ENCODE peak calls at places on chromosome 10, in ten cellular contexts. One of them, this sample, is unnamed.

GRCh38 chr10:78973901-78974408 is 94.8 kb upstream of the ZMIZ1 start:
- DNase-seq in mesothelial cell of epicardium: peak; percentile 45
- DNase-seq in thoracic aorta: no peak
- DNase-seq in omental fat pad: peak; percentile 43
- DNase-seq in lower lobe of right lung: peak; percentile 82
- DNase-seq in GM06990: peak; percentile 21
- DNase-seq in choroid plexus epithelial cell: peak; percentile 67
- DNase-seq in GM23338: peak; percentile 90
- DNase-seq in RWPE1: peak; percentile 88
- DNase-seq in HCT116: peak; percentile 42
- DNase-seq in this sample: peak; percentile 71

GRCh38 chr10:71475243-71475871 is 78.6 kb downstream of the CDH23 start:
- DNase-seq in mesothelial cell of epicardium: no peak
- DNase-seq in thoracic aorta: no peak
- DNase-seq in omental fat pad: no peak
- DNase-seq in lower lobe of right lung: no peak
- DNase-seq in GM06990: no peak
- DNase-seq in choroid plexus epithelial cell: no peak
- DNase-seq in GM23338: peak; percentile 55
- DNase-seq in RWPE1: no peak
- DNase-seq in HCT116: no peak
- DNase-seq in this sample: no peak

GRCh38 chr10:121240011-121240410 is 358.2 kb downstream of the FGFR2 start:
- DNase-seq in mesothelial cell of epicardium: no peak
- DNase-seq in thoracic aorta: no peak
- DNase-seq in omental fat pad: no peak
- DNase-seq in lower lobe of right lung: peak; percentile 55
- DNase-seq in GM06990: no peak
- DNase-seq in choroid plexus epithelial cell: no peak
- DNase-seq in GM23338: no peak
- DNase-seq in RWPE1: peak; percentile 29
- DNase-seq in HCT116: no peak
- DNase-seq in this sample: no peak

GRCh38 chr10:75487087-75487784 is 55.8 kb downstream of the LRMDA start:
- DNase-seq in mesothelial cell of epicardium: no peak
- DNase-seq in thoracic aorta: no peak
- DNase-seq in omental fat pad: no peak
- DNase-seq in lower lobe of right lung: no peak
- DNase-seq in GM06990: no peak
- DNase-seq in choroid plexus epithelial cell: no peak
- DNase-seq in GM23338: no peak
- DNase-seq in RWPE1: no peak
- DNase-seq in HCT116: no peak
- DNase-seq in this sample: no peak

GRCh38 chr10:48533540-48533939 is 71.3 kb downstream of the ARHGAP22 start:
- DNase-seq in mesothelial cell of epicardium: no peak
- DNase-seq in thoracic aorta: no peak
- DNase-seq in omental fat pad: no peak
- DNase-seq in lower lobe of right lung: no peak
- DNase-seq in GM06990: no peak
- DNase-seq in choroid plexus epithelial cell: no peak
- DNase-seq in GM23338: no peak
- DNase-seq in RWPE1: no peak
- DNase-seq in HCT116: no peak
- DNase-seq in this sample: no peak

GRCh38 chr10:11450427-11450826 is 161.0 kb downstream of the USP6NL start:
- DNase-seq in mesothelial cell of epicardium: no peak
- DNase-seq in thoracic aorta: no peak
- DNase-seq in omental fat pad: no peak
- DNase-seq in lower lobe of right lung: no peak
- DNase-seq in GM06990: no peak
- DNase-seq in choroid plexus epithelial cell: no peak
- DNase-seq in GM23338: no peak
- DNase-seq in RWPE1: no peak
- DNase-seq in HCT116: no peak
- DNase-seq in this sample: no peak

GRCh38 chr10:126969310-126969709 is 64.1 kb downstream of the DOCK1 start:
- DNase-seq in mesothelial cell of epicardium: no peak
- DNase-seq in thoracic aorta: no peak
- DNase-seq in omental fat pad: no peak
- DNase-seq in lower lobe of right lung: no peak
- DNase-seq in GM06990: no peak
- DNase-seq in choroid plexus epithelial cell: peak; percentile 30
- DNase-seq in GM23338: peak; percentile 62
- DNase-seq in RWPE1: peak; percentile 52
- DNase-seq in HCT116: peak; percentile 8
- DNase-seq in this sample: no peak

GRCh38 chr10:48470893-48471805 is 133.7 kb downstream of the ARHGAP22 start:
- DNase-seq in mesothelial cell of epicardium: no peak
- DNase-seq in thoracic aorta: no peak
- DNase-seq in omental fat pad: no peak
- DNase-seq in lower lobe of right lung: no peak
- DNase-seq in GM06990: no peak
- DNase-seq in choroid plexus epithelial cell: peak; percentile 13
- DNase-seq in GM23338: no peak
- DNase-seq in RWPE1: peak; percentile 96
- DNase-seq in HCT116: no peak
- DNase-seq in this sample: peak; percentile 8

GRCh38 chr10:97006364-97006763 is 174.3 kb downstream of the LCOR start:
- DNase-seq in mesothelial cell of epicardium: no peak
- DNase-seq in thoracic aorta: no peak
- DNase-seq in omental fat pad: no peak
- DNase-seq in lower lobe of right lung: no peak
- DNase-seq in GM06990: no peak
- DNase-seq in choroid plexus epithelial cell: no peak
- DNase-seq in GM23338: no peak
- DNase-seq in RWPE1: no peak
- DNase-seq in HCT116: no peak
- DNase-seq in this sample: no peak

GRCh38 chr10:133278577-133279265 is 2.1 kb upstream of the ADAM8 start:
- DNase-seq in mesothelial cell of epicardium: no peak
- DNase-seq in thoracic aorta: no peak
- DNase-seq in omental fat pad: no peak
- DNase-seq in lower lobe of right lung: peak; percentile 83
- DNase-seq in GM06990: peak; percentile 76
- DNase-seq in choroid plexus epithelial cell: peak; percentile 69
- DNase-seq in GM23338: no peak
- DNase-seq in RWPE1: peak; percentile 90
- DNase-seq in HCT116: no peak
- DNase-seq in this sample: no peak

GRCh38 chr10:13092446-13093102 is 7.4 kb upstream of the OPTN start:
- DNase-seq in mesothelial cell of epicardium: no peak
- DNase-seq in thoracic aorta: no peak
- DNase-seq in omental fat pad: no peak
- DNase-seq in lower lobe of right lung: no peak
- DNase-seq in GM06990: no peak
- DNase-seq in choroid plexus epithelial cell: peak; percentile 64
- DNase-seq in GM23338: no peak
- DNase-seq in RWPE1: no peak
- DNase-seq in HCT116: no peak
- DNase-seq in this sample: no peak

DNA sequence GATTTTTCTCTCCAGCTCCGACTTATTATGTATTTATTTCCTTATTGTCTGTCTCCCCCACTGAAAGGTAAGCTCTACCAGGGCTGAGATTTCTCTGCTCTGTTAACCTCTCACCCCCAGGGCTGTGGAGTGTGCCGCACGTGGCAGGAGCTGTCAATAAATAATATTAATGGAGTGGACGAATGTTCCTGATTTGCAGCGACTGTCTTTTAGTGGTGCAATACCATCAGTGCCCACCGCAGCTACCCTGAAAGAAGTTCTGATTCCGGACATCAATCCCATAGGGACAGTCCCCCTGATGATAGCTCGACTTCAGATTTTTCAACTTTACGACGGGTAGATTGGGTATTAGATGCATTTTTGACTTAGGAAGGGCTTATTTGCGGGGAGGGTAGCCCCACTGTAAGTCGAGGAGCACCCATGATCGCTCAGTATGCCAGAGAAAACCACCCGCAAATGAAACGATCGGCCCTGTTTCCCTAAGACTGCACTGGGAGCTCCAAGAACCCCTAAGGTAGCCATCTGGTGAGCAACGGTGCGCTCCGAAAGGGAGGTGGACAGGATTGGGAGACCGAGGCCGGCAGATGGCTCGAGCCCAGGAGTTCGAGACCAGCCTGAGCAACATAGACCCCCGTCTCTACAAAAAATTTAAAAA is 986 bp upstream of the PPP2R2D start:
- DNase-seq in mesothelial cell of epicardium: no peak
- DNase-seq in thoracic aorta: no peak
- DNase-seq in omental fat pad: no peak
- DNase-seq in lower lobe of right lung: no peak
- DNase-seq in GM06990: no peak
- DNase-seq in choroid plexus epithelial cell: no peak
- DNase-seq in GM23338: peak; percentile 43
- DNase-seq in RWPE1: no peak
- DNase-seq in HCT116: no peak
- DNase-seq in this sample: no peak
- TF ChIP-seq CTCF in mesothelial cell of epicardium: peak; percentile 32
- TF ChIP-seq CTCF in thoracic aorta: peak; percentile 5
- TF ChIP-seq CTCF in omental fat pad: no peak
- TF ChIP-seq CTCF in lower lobe of right lung: no peak
- TF ChIP-seq CTCF in GM06990: no peak
- TF ChIP-seq CTCF in choroid plexus epithelial cell: no peak
- TF ChIP-seq CTCF in GM23338: peak; percentile 56
- TF ChIP-seq CTCF in RWPE1: no peak
- TF ChIP-seq CTCF in HCT116: peak; percentile 26
- TF ChIP-seq CTCF in this sample: peak; percentile 31

GRCh38 chr10:42865716-42866114 is 83.1 kb downstream of the BMS1 start:
- DNase-seq in mesothelial cell of epicardium: no peak
- DNase-seq in thoracic aorta: no peak
- DNase-seq in omental fat pad: no peak
- DNase-seq in lower lobe of right lung: no peak
- DNase-seq in GM06990: no peak
- DNase-seq in choroid plexus epithelial cell: no peak
- DNase-seq in GM23338: peak; percentile 8
- DNase-seq in RWPE1: no peak
- DNase-seq in HCT116: no peak
- DNase-seq in this sample: no peak

GRCh38 chr10:42866115-42866995 is 83.8 kb downstream of the BMS1 start:
- DNase-seq in mesothelial cell of epicardium: peak; percentile 68
- DNase-seq in thoracic aorta: no peak
- DNase-seq in omental fat pad: no peak
- DNase-seq in lower lobe of right lung: peak; percentile 85
- DNase-seq in GM06990: peak; percentile 35
- DNase-seq in choroid plexus epithelial cell: peak; percentile 73
- DNase-seq in GM23338: peak; percentile 85
- DNase-seq in RWPE1: peak; percentile 71
- DNase-seq in HCT116: peak; percentile 47
- DNase-seq in this sample: peak; percentile 81

GRCh38 chr10:42868530-42868929 is 85.9 kb downstream of the BMS1 start:
- DNase-seq in mesothelial cell of epicardium: no peak
- DNase-seq in thoracic aorta: no peak
- DNase-seq in omental fat pad: no peak
- DNase-seq in lower lobe of right lung: no peak
- DNase-seq in GM06990: no peak
- DNase-seq in choroid plexus epithelial cell: no peak
- DNase-seq in GM23338: no peak
- DNase-seq in RWPE1: no peak
- DNase-seq in HCT116: no peak
- DNase-seq in this sample: no peak

GRCh38 chr10:42867571-42867970 is 85.0 kb downstream of the BMS1 start:
- DNase-seq in mesothelial cell of epicardium: no peak
- DNase-seq in thoracic aorta: no peak
- DNase-seq in omental fat pad: no peak
- DNase-seq in lower lobe of right lung: no peak
- DNase-seq in GM06990: no peak
- DNase-seq in choroid plexus epithelial cell: no peak
- DNase-seq in GM23338: no peak
- DNase-seq in RWPE1: no peak
- DNase-seq in HCT116: no peak
- DNase-seq in this sample: no peak

DNA sequence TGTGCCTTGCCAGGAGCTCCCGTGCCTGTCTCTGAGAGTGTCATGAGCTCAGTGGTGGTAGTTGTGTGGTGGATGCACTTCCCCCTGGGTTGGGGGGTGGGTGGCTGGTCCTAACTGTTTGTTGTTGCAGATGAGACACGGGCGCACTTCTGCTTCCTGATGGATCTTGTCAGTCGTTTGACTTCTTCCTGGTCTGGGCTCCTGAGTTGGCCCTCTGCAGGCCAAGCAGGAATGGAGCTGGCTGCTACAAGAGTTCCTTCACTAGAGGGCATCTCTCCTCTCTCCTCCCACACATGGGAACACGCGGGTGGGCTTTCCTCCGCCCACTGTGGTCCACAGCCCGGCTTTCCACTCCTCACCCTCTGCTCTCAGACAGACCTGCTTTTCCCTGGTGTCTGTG is 82.0 kb downstream of the BMS1 start:
- DNase-seq in mesothelial cell of epicardium: no peak
- DNase-seq in thoracic aorta: no peak
- DNase-seq in omental fat pad: no peak
- DNase-seq in lower lobe of right lung: no peak
- DNase-seq in GM06990: no peak
- DNase-seq in choroid plexus epithelial cell: peak; percentile 39
- DNase-seq in GM23338: peak; percentile 36
- DNase-seq in RWPE1: no peak
- DNase-seq in HCT116: peak; percentile 22
- DNase-seq in this sample: no peak
- TF ChIP-seq CTCF in mesothelial cell of epicardium: no peak
- TF ChIP-seq CTCF in thoracic aorta: no peak
- TF ChIP-seq CTCF in omental fat pad: no peak
- TF ChIP-seq CTCF in lower lobe of right lung: no peak
- TF ChIP-seq CTCF in GM06990: peak; percentile 29
- TF ChIP-seq CTCF in choroid plexus epithelial cell: peak; percentile 58
- TF ChIP-seq CTCF in GM23338: peak; percentile 39
- TF ChIP-seq CTCF in RWPE1: no peak
- TF ChIP-seq CTCF in HCT116: peak; percentile 60
- TF ChIP-seq CTCF in this sample: peak; percentile 32

GRCh38 chr10:29306688-29307087 is 17.8 kb downstream of the LYZL1 start:
- DNase-seq in mesothelial cell of epicardium: no peak
- DNase-seq in thoracic aorta: no peak
- DNase-seq in omental fat pad: no peak
- DNase-seq in lower lobe of right lung: peak; percentile 49
- DNase-seq in GM06990: no peak
- DNase-seq in choroid plexus epithelial cell: no peak
- DNase-seq in GM23338: no peak
- DNase-seq in RWPE1: no peak
- DNase-seq in HCT116: no peak
- DNase-seq in this sample: no peak
- TF ChIP-seq CTCF in mesothelial cell of epicardium: no peak
- TF ChIP-seq CTCF in thoracic aorta: no peak
- TF ChIP-seq CTCF in omental fat pad: no peak
- TF ChIP-seq CTCF in lower lobe of right lung: no peak
- TF ChIP-seq CTCF in GM06990: no peak
- TF ChIP-seq CTCF in choroid plexus epithelial cell: no peak
- TF ChIP-seq CTCF in GM23338: no peak
- TF ChIP-seq CTCF in RWPE1: no peak
- TF ChIP-seq CTCF in HCT116: no peak
- TF ChIP-seq CTCF in this sample: no peak

DNA sequence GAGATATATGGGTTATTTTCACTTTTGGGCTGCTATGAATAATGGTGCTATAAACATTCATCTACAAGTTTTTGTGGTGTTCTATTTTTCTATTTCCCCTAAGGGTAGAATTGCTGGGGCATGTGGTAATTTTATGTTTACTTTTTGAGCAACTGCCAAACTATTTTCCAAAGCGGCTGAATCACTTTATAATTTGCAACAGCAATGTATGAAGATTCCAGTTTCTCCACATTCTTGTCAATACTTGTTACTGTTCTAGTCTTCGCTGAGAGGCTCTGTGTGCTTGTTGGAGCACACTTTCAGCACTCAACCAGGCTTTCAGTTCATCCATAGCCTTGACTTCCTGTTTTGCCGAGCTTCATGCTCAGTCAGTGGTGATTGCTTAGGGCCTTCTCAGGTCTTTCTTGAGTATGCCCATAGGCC is 39.0 kb downstream of the ADK start:
- DNase-seq in mesothelial cell of epicardium: no peak
- DNase-seq in thoracic aorta: no peak
- DNase-seq in omental fat pad: no peak
- DNase-seq in lower lobe of right lung: no peak
- DNase-seq in GM06990: no peak
- DNase-seq in choroid plexus epithelial cell: peak; percentile 94
- DNase-seq in GM23338: no peak
- DNase-seq in RWPE1: peak; percentile 77
- DNase-seq in HCT116: peak; percentile 72
- DNase-seq in this sample: no peak
- TF ChIP-seq CTCF in mesothelial cell of epicardium: no peak
- TF ChIP-seq CTCF in thoracic aorta: no peak
- TF ChIP-seq CTCF in omental fat pad: no peak
- TF ChIP-seq CTCF in lower lobe of right lung: no peak
- TF ChIP-seq CTCF in GM06990: no peak
- TF ChIP-seq CTCF in choroid plexus epithelial cell: no peak
- TF ChIP-seq CTCF in GM23338: no peak
- TF ChIP-seq CTCF in RWPE1: no peak
- TF ChIP-seq CTCF in HCT116: no peak
- TF ChIP-seq CTCF in this sample: no peak